ENCODE peak calls at places on chromosomes 16 and 17, in ten cellular contexts. I is GM23248; K is coronary artery; O is psoas muscle; H is skeletal muscle cell; Y is cardiac muscle cell; W is CD4-positive, alpha-beta memory T cell; X is fibroblast of lung; V is astrocyte of the cerebellum; F is BJ. T is an unnamed sample.
A peak's percentile ranks its signal among the peaks of the same experiment; 100 is the strongest.

GRCh38 chr17:55735784-55736405 is 13.2 kb upstream of the TMEM100 start:
- DNase-seq in X (peak; percentile 74), I (peak; percentile 82), Y (peak; percentile 66), W (peak; percentile 19), O (no peak), K (no peak), F (no peak), H (no peak), V (no peak), T (no peak)

GRCh38 chr16:21971856-21972255 is 18.7 kb downstream of the UQCRC2 start:
- DNase-seq in I (no peak), Y (no peak), O (no peak), X (no peak), H (no peak), V (no peak), K (no peak), F (no peak), W (no peak), T (no peak)

GRCh38 chr17:82257473-82257872 is 16.0 kb downstream of the CSNK1D start:
- DNase-seq in K (no peak), I (peak; percentile 50), V (no peak), O (peak; percentile 68), W (peak; percentile 46), X (no peak), F (no peak), Y (no peak), H (no peak), T (no peak)

GRCh38 chr16:89116341-89117238 is 22.9 kb downstream of the ACSF3 start:
- DNase-seq in Y (no peak), K (no peak), W (no peak), O (peak; percentile 10), X (no peak), F (no peak), H (no peak), V (no peak), I (no peak), T (no peak)

GRCh38 chr17:79788989-79789942 is 7.6 kb downstream of the CBX8 start:
- DNase-seq in W (no peak), V (no peak), I (no peak), F (no peak), X (no peak), O (no peak), H (no peak), K (no peak), Y (peak; percentile 69), T (no peak)

GRCh38 chr16:47970291-47970931 is 185.4 kb downstream of the ABCC12 start:
- DNase-seq in Y (peak; percentile 86), X (peak; percentile 33), O (no peak), V (peak; percentile 45), F (no peak), W (no peak), H (no peak), K (no peak), I (peak; percentile 53), T (no peak)

GRCh38 chr17:2854662-2855061 is 58.4 kb downstream of the RAP1GAP2 start:
- DNase-seq in Y (no peak), F (no peak), O (no peak), K (no peak), I (peak; percentile 11), W (no peak), H (no peak), X (no peak), V (no peak), T (no peak)

GRCh38 chr16:74315059-74315458 is 18.4 kb downstream of the PSMD7 start:
- DNase-seq in V (no peak), I (no peak), F (no peak), W (no peak), K (no peak), H (no peak), O (no peak), Y (no peak), X (no peak), T (no peak)

GRCh38 chr16:31351937-31352315 is 3.0 kb upstream of the ITGAX start:
- DNase-seq in K (no peak), X (no peak), F (no peak), H (no peak), Y (no peak), I (peak; percentile 32), W (no peak), O (no peak), V (no peak), T (no peak)
- H3K4me3 ChIP-seq in K (no peak overlapping the region), X (no peak overlapping the region), F (no peak overlapping the region), H (no peak overlapping the region), Y (no peak overlapping the region), I (no peak overlapping the region), W (no peak overlapping the region), O (no peak overlapping the region), V (no peak overlapping the region), T (no peak overlapping the region)

GRCh38 chr17:36941265-36942021 is 4.2 kb downstream of the LHX1 start:
- DNase-seq in X (no peak), F (no peak), V (no peak), H (no peak), I (no peak), O (no peak), K (no peak), W (no peak), Y (no peak), T (no peak)

GRCh38 chr17:36942631-36943125 is 5.4 kb downstream of the LHX1 start:
- DNase-seq in F (no peak), W (peak; percentile 35), O (no peak), I (no peak), Y (no peak), K (no peak), X (no peak), H (no peak), V (no peak), T (no peak)

GRCh38 chr17:36940313-36941264 is 3.3 kb downstream of the LHX1 start:
- DNase-seq in I (no peak), V (no peak), X (no peak), F (no peak), Y (no peak), H (no peak), W (no peak), K (no peak), O (no peak), T (no peak)

GRCh38 chr17:36943250-36944220 is 5.2 kb upstream of the AATF start:
- DNase-seq in X (peak; percentile 34), W (no peak), F (no peak), H (no peak), K (no peak), Y (no peak), V (no peak), O (no peak), I (no peak), T (no peak)

DNA sequence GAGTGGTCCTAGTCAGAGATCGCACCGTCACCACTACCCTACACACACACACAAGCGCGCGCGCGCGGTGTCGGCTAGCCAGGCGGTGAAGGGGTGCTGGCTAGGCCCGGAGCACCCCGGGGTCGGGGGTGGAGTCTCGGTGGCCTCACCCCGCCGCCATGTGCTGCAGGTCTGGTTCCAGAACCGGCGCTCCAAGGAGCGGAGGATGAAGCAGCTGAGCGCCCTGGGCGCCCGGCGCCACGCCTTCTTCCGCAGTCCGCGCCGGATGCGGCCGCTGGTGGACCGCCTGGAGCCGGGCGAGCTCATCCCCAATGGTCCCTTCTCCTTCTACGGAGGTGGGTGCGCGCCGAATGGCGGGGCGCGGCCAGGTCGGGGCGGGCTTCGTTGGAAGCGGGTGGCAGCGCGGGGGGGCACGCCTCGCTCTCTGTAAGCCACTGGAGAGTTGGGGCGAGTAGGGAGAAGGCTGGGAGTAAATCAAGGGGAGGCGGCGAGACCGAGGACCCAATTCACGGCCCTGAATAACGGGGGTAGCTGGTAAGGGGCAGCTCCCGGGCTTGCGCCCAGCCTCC is 4.8 kb downstream of the LHX1 start:
- DNase-seq in W (no peak), Y (peak; percentile 49), O (no peak), F (no peak), V (no peak), X (no peak), I (no peak), H (no peak), K (no peak), T (no peak)
- H3K4me3 ChIP-seq in W (peak overlapping the region; percentile 26), Y (peak overlapping the region; percentile 27), O (peak overlapping the region; percentile 45), F (no peak overlapping the region), V (no peak overlapping the region), X (no peak overlapping the region), I (no peak overlapping the region), H (no peak overlapping the region), K (peak overlapping the region; percentile 49), T (peak overlapping the region; percentile 31)

GRCh38 chr16:27526169-27526568 is 23.5 kb downstream of the GTF3C1 start:
- DNase-seq in F (no peak), O (peak; percentile 43), I (no peak), W (no peak), K (no peak), H (no peak), V (no peak), X (peak; percentile 9), Y (peak; percentile 86), T (no peak)

GRCh38 chr16:27516360-27516759 is 33.4 kb downstream of the GTF3C1 start:
- DNase-seq in K (no peak), W (no peak), I (no peak), X (no peak), O (no peak), F (no peak), Y (no peak), H (no peak), V (no peak), T (no peak)

GRCh38 chr16:27522173-27522707 is 27.5 kb downstream of the GTF3C1 start:
- DNase-seq in Y (no peak), X (no peak), H (no peak), I (no peak), V (no peak), K (no peak), O (no peak), W (no peak), F (no peak), T (no peak)

GRCh38 chr16:27518226-27518625 is 31.5 kb downstream of the GTF3C1 start:
- DNase-seq in V (no peak), K (no peak), F (no peak), Y (no peak), O (no peak), H (no peak), W (no peak), I (no peak), X (no peak), T (no peak)

DNA sequence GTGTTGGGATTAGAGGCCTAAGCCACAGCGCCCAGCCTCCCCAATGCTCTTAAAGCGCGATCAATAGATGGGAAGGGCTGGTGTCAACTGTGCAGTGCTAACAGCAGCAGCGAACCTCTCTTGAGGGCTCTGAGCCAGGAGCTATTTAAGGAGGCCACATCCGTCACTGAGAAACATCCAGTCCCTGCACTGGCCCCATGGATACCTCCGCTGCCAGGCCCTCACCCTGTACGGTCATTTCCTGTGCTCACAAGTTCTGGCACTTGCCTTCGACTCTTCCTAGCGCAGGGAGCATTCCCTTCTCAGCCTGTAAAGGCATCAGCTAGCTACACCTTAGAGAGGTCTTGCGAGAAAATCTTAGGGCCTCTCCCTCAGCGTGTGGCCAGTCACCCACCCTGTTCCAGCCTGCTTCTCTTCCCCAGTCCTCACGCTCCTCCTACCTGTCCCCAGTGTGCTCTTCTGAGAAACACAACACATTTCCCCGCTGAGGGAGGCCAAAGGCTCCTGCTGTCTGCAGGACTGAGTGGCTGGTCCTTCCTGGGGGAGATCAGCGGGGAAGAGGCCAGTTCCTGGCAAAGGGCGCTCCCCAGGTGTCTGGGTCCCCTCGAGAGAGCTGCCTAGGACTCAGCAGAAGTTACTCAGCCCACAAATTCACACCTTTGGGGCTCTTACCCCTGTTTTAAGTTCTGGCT is 28.6 kb downstream of the GTF3C1 start:
- DNase-seq in K (no peak), X (peak; percentile 41), H (peak; percentile 32), V (no peak), W (no peak), O (peak; percentile 75), Y (peak; percentile 82), I (no peak), F (no peak), T (no peak)
- H3K4me3 ChIP-seq in K (peak overlapping the region; percentile 30), X (no peak overlapping the region), H (no peak overlapping the region), V (no peak overlapping the region), W (no peak overlapping the region), O (peak overlapping the region; percentile 8), Y (no peak overlapping the region), I (no peak overlapping the region), F (no peak overlapping the region), T (no peak overlapping the region)

GRCh38 chr16:57261806-57262205 is 16.7 kb downstream of the ARL2BP start:
- DNase-seq in K (no peak), W (no peak), Y (no peak), X (no peak), F (no peak), O (no peak), V (no peak), I (no peak), H (no peak), T (no peak)

GRCh38 chr16:57258910-57259475 is 13.9 kb downstream of the ARL2BP start:
- DNase-seq in I (no peak), K (no peak), V (no peak), X (no peak), W (no peak), Y (no peak), O (no peak), H (no peak), F (no peak), T (no peak)

GRCh38 chr16:57262841-57263584 is 18.0 kb downstream of the ARL2BP start:
- DNase-seq in V (no peak), H (no peak), X (no peak), W (no peak), F (no peak), Y (no peak), O (no peak), K (no peak), I (no peak), T (no peak)

GRCh38 chr16:57258226-57258909 is 13.3 kb downstream of the ARL2BP start:
- DNase-seq in O (no peak), F (no peak), Y (no peak), W (no peak), H (no peak), I (no peak), V (no peak), K (no peak), X (no peak), T (no peak)

GRCh38 chr16:57260294-57260929 is 15.4 kb downstream of the ARL2BP start:
- DNase-seq in W (no peak), F (peak; percentile 15), I (peak; percentile 79), Y (no peak), X (peak; percentile 66), V (peak; percentile 60), K (no peak), O (no peak), H (peak; percentile 28), T (no peak)
- H3K4me3 ChIP-seq in W (no peak overlapping the region), F (no peak overlapping the region), I (peak overlapping the region; percentile 56), Y (no peak overlapping the region), X (no peak overlapping the region), V (no peak overlapping the region), K (no peak overlapping the region), O (no peak overlapping the region), H (peak overlapping the region; percentile 15), T (no peak overlapping the region)